ENCODE peak calls at places on chromosomes 6 and 20, in four cellular contexts. X is HFF-Myc, Y is NCI-H774, I is hypothalamus. B is an unnamed sample.

GRCh38 chr20:36778831-36779655 is 5.5 kb upstream of the DSN1 start:
- DNase-seq in X (no peak), Y (no peak), I (no peak), B (no peak)

GRCh38 chr6:151765444-151765886 is 42.0 kb upstream of the ESR1 start:
- DNase-seq in X (peak), Y (peak), I (no peak), B (no peak)

GRCh38 chr6:11236351-11236750 is 3.9 kb upstream of the NEDD9 start:
- DNase-seq in X (no peak), Y (no peak), I (no peak), B (no peak)

GRCh38 chr6:149985506-149985937 is 21.8 kb downstream of the ULBP1 start:
- DNase-seq in X (no peak), Y (no peak), I (no peak), B (no peak)

GRCh38 chr6:8334113-8334512 is 101.2 kb downstream of the SLC35B3 start:
- DNase-seq in X (no peak), Y (no peak), I (no peak), B (no peak)

GRCh38 chr6:87815449-87815848 is 113.4 kb upstream of the AKIRIN2 start:
- DNase-seq in X (no peak), Y (no peak), I (no peak), B (no peak)

GRCh38 chr6:94835264-94835663 is 742.1 kb upstream of the MANEA start:
- DNase-seq in X (no peak), Y (no peak), I (no peak), B (no peak)

GRCh38 chr6:108966855-108967755 is 118.9 kb downstream of the ARMC2 start:
- DNase-seq in X (no peak), Y (no peak), I (no peak), B (peak)

GRCh38 chr20:59047938-59048680 is 5.5 kb upstream of the PRELID3B start:
- DNase-seq in X (no peak), Y (no peak), I (no peak), B (no peak)

B was measured in left ventricle myocardium inferior.